ENCODE peak calls at places on chromosomes 6 and 20, in six cellular contexts. K, D, E, P, Z and Y are unnamed samples.

GRCh38 chr6:149777624-149778023 is 28.1 kb downstream of the PCMT1 start:
- DNase-seq in K (no peak), D (no peak), E (no peak), P (no peak), Z (no peak), Y (no peak)

GRCh38 chr6:8195040-8195713 is 92.8 kb upstream of the EEF1E1 start:
- DNase-seq in K (no peak), D (no peak), E (no peak), P (no peak), Z (no peak), Y (no peak)

GRCh38 chr6:38212579-38212978 is 393.1 kb downstream of the ZFAND3 start:
- DNase-seq in K (no peak), D (no peak), E (no peak), P (no peak), Z (no peak), Y (no peak)

GRCh38 chr6:3297909-3298308 is 39.2 kb downstream of the PSMG4 start:
- DNase-seq in K (no peak), D (no peak), E (no peak), P (no peak), Z (no peak), Y (no peak)

GRCh38 chr6:100465701-100466409 is 1.1 kb upstream of the SIM1 start:
- DNase-seq in K (no peak), D (no peak), E (no peak), P (no peak), Z (no peak), Y (no peak)

GRCh38 chr20:61414455-61414991 is 162.5 kb downstream of the CDH4 start:
- DNase-seq in K (no peak), D (no peak), E (no peak), P (no peak), Z (no peak), Y (no peak)

GRCh38 chr20:57013741-57014140 is 252.7 kb downstream of the BMP7 start:
- DNase-seq in K (peak; percentile 60), D (no peak), E (peak; percentile 51), P (no peak), Z (peak; percentile 42), Y (no peak)

GRCh38 chr6:159971341-159972178 is 2.7 kb downstream of the IGF2R start:
- DNase-seq in K (no peak), D (no peak), E (no peak), P (no peak), Z (no peak), Y (no peak)

GRCh38 chr6:138001750-138002349 is 105.4 kb downstream of the PERP start:
- DNase-seq in K (peak; percentile 69), D (peak; percentile 42), E (peak; percentile 65), P (peak; percentile 53), Z (peak; percentile 56), Y (peak; percentile 58)

GRCh38 chr20:50561379-50562078 is 51.3 kb downstream of the PTPN1 start:
- DNase-seq in K (peak; percentile 99), D (no peak), E (no peak), P (peak; percentile 99), Z (peak; percentile 57), Y (peak; percentile 92)

GRCh38 chr6:127845242-127845641 is 55.6 kb downstream of the THEMIS start:
- DNase-seq in K (no peak), D (no peak), E (no peak), P (no peak), Z (no peak), Y (no peak)

GRCh38 chr6:78844899-78845298 is 22.5 kb upstream of the IRAK1BP1 start:
- DNase-seq in K (no peak), D (no peak), E (no peak), P (no peak), Z (no peak), Y (no peak)

GRCh38 chr6:24492475-24492874 is 2.3 kb upstream of the ALDH5A1 start:
- DNase-seq in K (no peak), D (no peak), E (no peak), P (peak; percentile 7), Z (no peak), Y (no peak)

GRCh38 chr20:50029697-50030428 is 47.1 kb downstream of the SNAI1 start:
- DNase-seq in K (peak; percentile 83), D (peak; percentile 58), E (no peak), P (peak; percentile 95), Z (peak; percentile 69), Y (peak; percentile 98)

GRCh38 chr20:60453847-60454246 is 495.6 kb downstream of the CDH26 start:
- DNase-seq in K (no peak), D (no peak), E (no peak), P (no peak), Z (no peak), Y (no peak)

DNA sequence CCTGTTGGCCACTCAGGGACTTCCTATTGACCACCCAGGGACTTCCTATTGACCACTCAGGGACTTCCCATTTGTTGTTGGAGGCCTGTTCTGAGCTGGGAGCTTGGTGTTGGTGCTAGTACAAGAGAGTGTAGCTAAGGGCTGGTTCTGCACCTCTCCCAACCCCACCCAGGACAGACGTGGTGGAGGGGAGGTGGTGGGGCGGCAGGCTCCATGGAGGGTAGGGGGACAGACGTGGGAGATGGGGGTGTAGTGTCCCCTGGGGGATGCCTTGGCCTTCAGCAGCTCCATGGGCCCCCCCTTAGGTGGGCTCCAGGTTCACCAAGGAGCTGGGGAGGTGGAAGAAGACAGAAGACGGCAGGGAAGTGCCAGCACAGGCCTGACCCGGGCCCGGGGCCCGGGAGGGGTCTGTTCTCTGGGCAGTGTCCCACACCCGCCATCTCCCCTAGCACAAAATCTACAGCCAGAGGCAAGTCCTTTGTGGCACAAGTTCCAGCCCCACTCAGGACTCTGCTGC is 33.9 kb downstream of the CHRNA4 start:
- DNase-seq in K (no peak), D (no peak), E (no peak), P (no peak), Z (no peak), Y (no peak)
- H3K27ac ChIP-seq in K (no peak overlapping the region), D (no peak overlapping the region), E (no peak overlapping the region), P (no peak overlapping the region), Z (no peak overlapping the region), Y (no peak overlapping the region)

GRCh38 chr6:35319346-35320030 is 21.9 kb downstream of the DEF6 start:
- DNase-seq in K (no peak), D (no peak), E (no peak), P (no peak), Z (no peak), Y (no peak)

GRCh38 chr6:35320031-35320410 is 22.3 kb upstream of the PPARD start:
- DNase-seq in K (no peak), D (no peak), E (no peak), P (no peak), Z (no peak), Y (no peak)

GRCh38 chr6:35318845-35319220 is 21.2 kb downstream of the DEF6 start:
- DNase-seq in K (no peak), D (no peak), E (no peak), P (no peak), Z (no peak), Y (no peak)

GRCh38 chr6:35317483-35318199 is 20.0 kb downstream of the DEF6 start:
- DNase-seq in K (peak; percentile 38), D (no peak), E (no peak), P (no peak), Z (no peak), Y (no peak)

GRCh38 chr6:35318200-35318844 is 20.7 kb downstream of the DEF6 start:
- DNase-seq in K (peak; percentile 88), D (peak; percentile 79), E (peak; percentile 71), P (peak; percentile 72), Z (peak; percentile 83), Y (peak; percentile 57)
- H3K4me3 ChIP-seq in K (peak overlapping the region; percentile 70), D (peak overlapping the region; percentile 32), E (peak overlapping the region; percentile 27), P (peak overlapping the region; percentile 35), Z (no peak overlapping the region), Y (peak overlapping the region; percentile 56)

GRCh38 chr20:64055396-64055892 is 6.0 kb upstream of the SOX18 start:
- DNase-seq in K (no peak), D (no peak), E (no peak), P (no peak), Z (no peak), Y (no peak)

GRCh38 chr20:64052326-64052722 is 2.9 kb upstream of the SOX18 start:
- DNase-seq in K (no peak), D (no peak), E (no peak), P (no peak), Z (no peak), Y (no peak)

GRCh38 chr20:64052987-64053840 is 3.8 kb upstream of the SOX18 start:
- DNase-seq in K (no peak), D (no peak), E (no peak), P (no peak), Z (no peak), Y (no peak)

GRCh38 chr20:64055893-64056638 is 6.6 kb upstream of the SOX18 start:
- DNase-seq in K (peak; percentile 10), D (no peak), E (no peak), P (peak; percentile 19), Z (peak; percentile 65), Y (peak; percentile 17)

GRCh38 chr20:64053841-64054661 is 4.6 kb upstream of the SOX18 start:
- DNase-seq in K (peak; percentile 37), D (no peak), E (no peak), P (no peak), Z (peak; percentile 33), Y (no peak)
- TF ChIP-seq CTCF in K (peak; percentile 53), D (no peak), E (no peak), P (peak; percentile 32), Z (peak; percentile 33), Y (peak; percentile 54)

DNA sequence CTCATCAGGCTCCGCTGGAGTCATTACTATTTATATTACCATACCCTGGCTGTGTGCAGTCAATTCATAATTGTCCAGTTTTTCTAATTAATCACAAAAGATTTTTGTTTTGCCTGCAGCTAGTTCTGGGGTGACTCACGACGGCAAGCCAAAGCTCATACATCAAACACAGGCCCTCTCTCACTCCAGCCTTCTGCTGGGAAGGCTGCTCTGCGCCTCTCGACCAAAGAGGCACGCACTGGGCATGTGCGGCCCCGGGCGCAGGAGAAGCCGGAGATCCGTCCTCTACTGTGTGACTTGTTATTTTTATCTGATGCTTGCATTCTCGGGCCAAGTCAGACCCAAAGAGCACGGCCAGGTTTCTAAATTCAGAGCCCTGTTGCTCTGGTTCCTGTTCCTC is 98.5 kb downstream of the TFAP2A start:
- DNase-seq in K (peak; percentile 80), D (no peak), E (peak; percentile 54), P (peak; percentile 72), Z (peak; percentile 79), Y (peak; percentile 48)
- H3K27ac ChIP-seq in K (no peak overlapping the region), D (no peak overlapping the region), E (peak overlapping the region; percentile 55), P (no peak overlapping the region), Z (peak overlapping the region; percentile 49), Y (no peak overlapping the region)

GRCh38 chr6:163418273-163419029 is 3.9 kb downstream of the QKI start:
- DNase-seq in K (no peak), D (no peak), E (no peak), P (no peak), Z (no peak), Y (no peak)

GRCh38 chr6:163416380-163416629 is 1.8 kb downstream of the QKI start:
- DNase-seq in K (no peak), D (no peak), E (no peak), P (no peak), Z (no peak), Y (no peak)

GRCh38 chr6:163415620-163416379 is 1.3 kb downstream of the QKI start:
- DNase-seq in K (peak; percentile 33), D (peak; percentile 51), E (peak; percentile 49), P (peak; percentile 52), Z (no peak), Y (peak; percentile 45)

GRCh38 chr6:163416640-163417253 is 2.2 kb downstream of the QKI start:
- DNase-seq in K (peak; percentile 83), D (peak; percentile 51), E (peak; percentile 63), P (peak; percentile 87), Z (peak; percentile 28), Y (peak; percentile 70)

GRCh38 chr6:163417595-163417994 is 3.1 kb downstream of the QKI start:
- DNase-seq in K (no peak), D (no peak), E (no peak), P (no peak), Z (no peak), Y (no peak)
- H3K4me3 ChIP-seq in K (peak overlapping the region; percentile 88), D (no peak overlapping the region), E (no peak overlapping the region), P (peak overlapping the region; percentile 32), Z (peak overlapping the region; percentile 93), Y (peak overlapping the region; percentile 42)